ENCODE peak calls at places on chromosome 21, in ten cellular contexts. G is T47D; P is B cell; B is heart right ventricle; W is brain microvascular endothelial cell; S is GDM1; V is nephron progenitor cell; R is tibial artery; T is M059J; L is stimulated activated CD8-positive, alpha-beta memory T cell treated with anti-CD3 and anti-CD28 coated beads, Interleukin-7, amount 100 ng/mL, for 1 hour. K is an unnamed sample.
A peak's percentile ranks its signal among the peaks of the same experiment; 100 is the strongest.

GRCh38 chr21:28769683-28770082 is 223.0 kb downstream of the LTN1 start:
- DNase-seq in G (no peak), P (no peak), B (no peak), W (no peak), S (no peak), V (no peak), R (no peak), T (peak; percentile 24), L (no peak), K (peak; percentile 75)

GRCh38 chr21:44258056-44258725 is 3.5 kb downstream of the DNMT3L start:
- DNase-seq in G (no peak), P (no peak), B (no peak), W (no peak), S (no peak), V (no peak), R (no peak), T (no peak), L (no peak), K (no peak)

GRCh38 chr21:37060296-37060695 is 12.6 kb downstream of the PIGP start:
- DNase-seq in G (peak; percentile 62), P (no peak), B (peak; percentile 27), W (peak; percentile 98), S (no peak), V (peak; percentile 22), R (peak; percentile 48), T (peak; percentile 97), L (no peak), K (peak; percentile 98)

GRCh38 chr21:45261093-45261492 is 26.6 kb downstream of the POFUT2 start:
- DNase-seq in G (no peak), P (no peak), B (no peak), W (no peak), S (no peak), V (no peak), R (peak; percentile 4), T (no peak), L (no peak), K (no peak)

GRCh38 chr21:43919871-43920801 is 55.1 kb downstream of the AGPAT3 start:
- DNase-seq in G (no peak), P (no peak), B (no peak), W (no peak), S (no peak), V (no peak), R (no peak), T (no peak), L (no peak), K (no peak)

GRCh38 chr21:44052071-44052829 is 40.1 kb downstream of the TRAPPC10 start:
- DNase-seq in G (no peak), P (no peak), B (no peak), W (no peak), S (no peak), V (no peak), R (no peak), T (no peak), L (no peak), K (peak; percentile 24)

GRCh38 chr21:44872568-44873355 is 728 bp downstream of the PTTG1IP start:
- DNase-seq in G (peak; percentile 48), P (peak; percentile 44), B (peak; percentile 46), W (peak; percentile 28), S (no peak), V (peak; percentile 43), R (peak; percentile 45), T (peak; percentile 71), L (no peak), K (no peak)

GRCh38 chr21:14617836-14618235 is 71.7 kb upstream of the SAMSN1 start:
- DNase-seq in G (no peak), P (no peak), B (no peak), W (no peak), S (no peak), V (no peak), R (no peak), T (no peak), L (no peak), K (no peak)

GRCh38 chr21:46265736-46266525 is 19.5 kb downstream of the MCM3AP start:
- DNase-seq in G (no peak), P (no peak), B (no peak), W (no peak), S (no peak), V (no peak), R (no peak), T (no peak), L (no peak), K (no peak)

GRCh38 chr21:15617968-15618367 is 111.8 kb upstream of the USP25 start:
- DNase-seq in G (peak; percentile 30), P (no peak), B (no peak), W (peak; percentile 76), S (no peak), V (no peak), R (no peak), T (peak; percentile 42), L (no peak), K (peak; percentile 61)

GRCh38 chr21:33403786-33404571 is 766 bp downstream of the IFNGR2 start:
- DNase-seq in G (peak; percentile 59), P (peak; percentile 51), B (peak; percentile 60), W (peak; percentile 47), S (no peak), V (peak; percentile 64), R (peak; percentile 49), T (peak; percentile 63), L (no peak), K (no peak)

GRCh38 chr21:40139636-40140035 is 272.4 kb downstream of the PCP4 start:
- DNase-seq in G (no peak), P (no peak), B (no peak), W (no peak), S (no peak), V (no peak), R (no peak), T (no peak), L (no peak), K (no peak)

GRCh38 chr21:15001113-15001512 is 63.7 kb downstream of the NRIP1 start:
- DNase-seq in G (no peak), P (no peak), B (no peak), W (no peak), S (no peak), V (no peak), R (no peak), T (no peak), L (no peak), K (peak; percentile 43)